ENCODE peak calls at places on chromosomes 11 and 22, in six cellular contexts. One of them, this sample, is unnamed.
A peak's percentile ranks its signal among the peaks of the same experiment; 100 is the strongest.

GRCh38 chr11:119774180-119774763 is 45.3 kb upstream of the NECTIN1 start:
- DNase-seq in IMR-90: peak; percentile 13
- DNase-seq in H1: no peak
- DNase-seq in mesendoderm: peak; percentile 72
- DNase-seq in H9: peak; percentile 52
- DNase-seq in neuronal stem cell: peak; percentile 68
- DNase-seq in this sample: peak; percentile 41

GRCh38 chr22:32717337-32718240 is 83.9 kb upstream of the TIMP3 start:
- DNase-seq in neuronal stem cell: no peak
- DNase-seq in H1: no peak
- DNase-seq in H9: no peak
- DNase-seq in mesendoderm: no peak
- DNase-seq in IMR-90: peak; percentile 84
- DNase-seq in this sample: peak; percentile 68

GRCh38 chr11:112321521-112322172 is 61.0 kb upstream of the PLET1 start:
- DNase-seq in neuronal stem cell: no peak
- DNase-seq in H1: no peak
- DNase-seq in mesendoderm: peak; percentile 58
- DNase-seq in H9: peak; percentile 54
- DNase-seq in IMR-90: peak; percentile 89
- DNase-seq in this sample: peak; percentile 90

GRCh38 chr22:48803993-48804810 is 1023.5 kb downstream of the BRD1 start:
- DNase-seq in mesendoderm: no peak
- DNase-seq in H9: no peak
- DNase-seq in H1: no peak
- DNase-seq in IMR-90: no peak
- DNase-seq in neuronal stem cell: no peak
- DNase-seq in this sample: no peak

GRCh38 chr11:7528514-7529049 is 14.8 kb downstream of the PPFIBP2 start:
- DNase-seq in H1: no peak
- DNase-seq in IMR-90: no peak
- DNase-seq in H9: no peak
- DNase-seq in mesendoderm: no peak
- DNase-seq in neuronal stem cell: no peak
- DNase-seq in this sample: no peak

GRCh38 chr11:22130462-22131053 is 62.3 kb upstream of the ANO5 start:
- DNase-seq in neuronal stem cell: peak; percentile 14
- DNase-seq in mesendoderm: peak; percentile 40
- DNase-seq in H1: peak; percentile 49
- DNase-seq in H9: no peak
- DNase-seq in IMR-90: no peak
- DNase-seq in this sample: no peak

GRCh38 chr22:49036513-49036912 is 791.2 kb downstream of the BRD1 start:
- DNase-seq in H1: no peak
- DNase-seq in IMR-90: no peak
- DNase-seq in H9: no peak
- DNase-seq in mesendoderm: no peak
- DNase-seq in neuronal stem cell: no peak
- DNase-seq in this sample: no peak

GRCh38 chr11:125772834-125773505 is 5.7 kb downstream of the PATE2 start:
- DNase-seq in H1: no peak
- DNase-seq in H9: no peak
- DNase-seq in mesendoderm: no peak
- DNase-seq in IMR-90: peak; percentile 63
- DNase-seq in neuronal stem cell: no peak
- DNase-seq in this sample: no peak

GRCh38 chr22:29004647-29005371 is 56.8 kb downstream of the C22orf31 start:
- DNase-seq in IMR-90: peak; percentile 15
- DNase-seq in neuronal stem cell: peak; percentile 88
- DNase-seq in mesendoderm: peak; percentile 94
- DNase-seq in H9: peak; percentile 80
- DNase-seq in H1: peak; percentile 75
- DNase-seq in this sample: peak; percentile 46

GRCh38 chr11:30919389-30920172 is 333.4 kb upstream of the MPPED2 start:
- DNase-seq in neuronal stem cell: no peak
- DNase-seq in mesendoderm: no peak
- DNase-seq in H1: no peak
- DNase-seq in H9: no peak
- DNase-seq in IMR-90: peak; percentile 39
- DNase-seq in this sample: peak; percentile 9

GRCh38 chr11:87295237-87295636 is 257.5 kb downstream of the TMEM135 start:
- DNase-seq in H9: no peak
- DNase-seq in neuronal stem cell: no peak
- DNase-seq in H1: no peak
- DNase-seq in IMR-90: no peak
- DNase-seq in mesendoderm: no peak
- DNase-seq in this sample: no peak

GRCh38 chr11:33214187-33214586 is 43.0 kb upstream of the HIPK3 start:
- DNase-seq in neuronal stem cell: no peak
- DNase-seq in H1: no peak
- DNase-seq in mesendoderm: no peak
- DNase-seq in H9: no peak
- DNase-seq in IMR-90: no peak
- DNase-seq in this sample: no peak

GRCh38 chr11:20544536-20545237 is 54.7 kb upstream of the SLC6A5 start:
- DNase-seq in mesendoderm: peak; percentile 78
- DNase-seq in neuronal stem cell: no peak
- DNase-seq in H1: no peak
- DNase-seq in H9: peak; percentile 40
- DNase-seq in IMR-90: no peak
- DNase-seq in this sample: no peak

GRCh38 chr22:21587803-21588611 is 20.5 kb downstream of the UBE2L3 start:
- DNase-seq in H9: no peak
- DNase-seq in mesendoderm: no peak
- DNase-seq in IMR-90: peak; percentile 67
- DNase-seq in H1: no peak
- DNase-seq in neuronal stem cell: no peak
- DNase-seq in this sample: peak; percentile 66

GRCh38 chr11:45079567-45079942 is 66.9 kb upstream of the PRDM11 start:
- DNase-seq in mesendoderm: no peak
- DNase-seq in neuronal stem cell: no peak
- DNase-seq in H9: no peak
- DNase-seq in H1: no peak
- DNase-seq in IMR-90: no peak
- DNase-seq in this sample: no peak

GRCh38 chr11:86176165-86176884 is 68.2 kb upstream of the EED start:
- DNase-seq in mesendoderm: no peak
- DNase-seq in IMR-90: peak; percentile 52
- DNase-seq in H1: no peak
- DNase-seq in H9: no peak
- DNase-seq in neuronal stem cell: no peak
- DNase-seq in this sample: no peak

GRCh38 chr22:48153726-48154125 is 1391.3 kb downstream of the TBC1D22A start:
- DNase-seq in neuronal stem cell: no peak
- DNase-seq in H1: no peak
- DNase-seq in mesendoderm: no peak
- DNase-seq in IMR-90: no peak
- DNase-seq in H9: no peak
- DNase-seq in this sample: no peak

GRCh38 chr22:17581631-17582030 is 18.3 kb downstream of the SLC25A18 start:
- DNase-seq in H9: peak; percentile 38
- DNase-seq in neuronal stem cell: no peak
- DNase-seq in mesendoderm: no peak
- DNase-seq in IMR-90: no peak
- DNase-seq in H1: no peak
- DNase-seq in this sample: no peak

GRCh38 chr11:17076517-17077239 is 789 bp downstream of the RPS13 start:
- DNase-seq in IMR-90: peak; percentile 2
- DNase-seq in neuronal stem cell: no peak
- DNase-seq in mesendoderm: peak; percentile 15
- DNase-seq in H1: no peak
- DNase-seq in H9: no peak
- DNase-seq in this sample: peak; percentile 44

GRCh38 chr22:44365832-44366231 is 53.1 kb upstream of the SHISAL1 start:
- DNase-seq in neuronal stem cell: no peak
- DNase-seq in mesendoderm: no peak
- DNase-seq in H9: no peak
- DNase-seq in H1: no peak
- DNase-seq in IMR-90: no peak
- DNase-seq in this sample: no peak

GRCh38 chr22:50250555-50251471 is at the start of gene HDAC10:
- DNase-seq in IMR-90: peak; percentile 74
- DNase-seq in neuronal stem cell: peak; percentile 83
- DNase-seq in H1: peak; percentile 92
- DNase-seq in mesendoderm: peak; percentile 90
- DNase-seq in H9: peak; percentile 86
- DNase-seq in this sample: peak; percentile 85

GRCh38 chr22:50242406-50242949 is 2.3 kb downstream of the TUBGCP6 start:
- DNase-seq in IMR-90: no peak
- DNase-seq in H9: no peak
- DNase-seq in H1: no peak
- DNase-seq in neuronal stem cell: no peak
- DNase-seq in mesendoderm: no peak
- DNase-seq in this sample: no peak

GRCh38 chr11:115886111-115886733 is 382.0 kb upstream of the CADM1 start:
- DNase-seq in neuronal stem cell: no peak
- DNase-seq in H1: no peak
- DNase-seq in IMR-90: no peak
- DNase-seq in H9: no peak
- DNase-seq in mesendoderm: peak; percentile 28
- DNase-seq in this sample: no peak

GRCh38 chr11:46293616-46294015 is 16.2 kb downstream of the CREB3L1 start:
- DNase-seq in mesendoderm: no peak
- DNase-seq in IMR-90: peak; percentile 98
- DNase-seq in H1: no peak
- DNase-seq in neuronal stem cell: no peak
- DNase-seq in H9: no peak
- DNase-seq in this sample: peak; percentile 95

GRCh38 chr22:31635638-31636306 is 26.2 kb downstream of the PISD start:
- DNase-seq in H9: no peak
- DNase-seq in IMR-90: no peak
- DNase-seq in neuronal stem cell: no peak
- DNase-seq in mesendoderm: no peak
- DNase-seq in H1: no peak
- DNase-seq in this sample: no peak

DNA sequence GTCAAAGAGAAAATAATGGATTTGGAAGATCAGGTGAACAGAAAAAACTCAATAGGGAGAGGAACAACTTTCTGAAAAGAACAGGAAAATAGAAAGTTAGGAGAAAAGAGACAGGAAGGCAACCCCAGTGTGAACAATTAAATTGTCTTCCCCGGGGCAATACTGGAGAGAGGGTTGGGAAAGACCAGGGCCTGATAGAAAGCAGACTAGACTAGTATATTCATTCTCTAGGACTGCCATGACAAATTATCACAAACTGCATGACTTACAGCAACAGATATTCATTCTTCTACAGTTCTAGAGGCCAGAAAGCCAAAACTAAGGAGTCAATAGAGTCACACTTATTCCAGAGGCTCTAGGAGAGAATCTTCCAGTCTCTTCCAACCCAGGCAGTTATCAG is 482.8 kb downstream of the SOX6 start:
- DNase-seq in H1: no peak
- DNase-seq in IMR-90: no peak
- DNase-seq in H9: no peak
- DNase-seq in mesendoderm: no peak
- DNase-seq in neuronal stem cell: no peak
- DNase-seq in this sample: no peak
- H2BK5ac ChIP-seq in H1: no peak overlapping the region
- H2BK5ac ChIP-seq in IMR-90: no peak overlapping the region
- H2BK5ac ChIP-seq in H9: no peak overlapping the region
- H2BK5ac ChIP-seq in mesendoderm: no peak overlapping the region
- H2BK5ac ChIP-seq in neuronal stem cell: no peak overlapping the region
- H2BK5ac ChIP-seq in this sample: no peak overlapping the region

GRCh38 chr11:106842134-106842533 is 176.1 kb downstream of the GUCY1A2 start:
- DNase-seq in IMR-90: no peak
- DNase-seq in H1: no peak
- DNase-seq in H9: no peak
- DNase-seq in mesendoderm: peak; percentile 7
- DNase-seq in neuronal stem cell: no peak
- DNase-seq in this sample: no peak

GRCh38 chr11:106840993-106841392 is 177.3 kb downstream of the GUCY1A2 start:
- DNase-seq in H1: no peak
- DNase-seq in H9: no peak
- DNase-seq in mesendoderm: peak; percentile 19
- DNase-seq in neuronal stem cell: no peak
- DNase-seq in IMR-90: no peak
- DNase-seq in this sample: no peak

GRCh38 chr11:106840146-106840545 is 178.1 kb downstream of the GUCY1A2 start:
- DNase-seq in H1: no peak
- DNase-seq in mesendoderm: no peak
- DNase-seq in H9: no peak
- DNase-seq in IMR-90: no peak
- DNase-seq in neuronal stem cell: no peak
- DNase-seq in this sample: no peak
- H3K4me1 ChIP-seq in H1: no peaks in the 10 kb centered on the region
- H3K4me1 ChIP-seq in mesendoderm: no peaks in the 10 kb centered on the region
- H3K4me1 ChIP-seq in H9: no peaks in the 10 kb centered on the region
- H3K4me1 ChIP-seq in IMR-90: no peaks in the 10 kb centered on the region
- H3K4me1 ChIP-seq in neuronal stem cell: no peaks in the 10 kb centered on the region
- H3K4me1 ChIP-seq in this sample: no peaks in the 10 kb centered on the region

DNA sequence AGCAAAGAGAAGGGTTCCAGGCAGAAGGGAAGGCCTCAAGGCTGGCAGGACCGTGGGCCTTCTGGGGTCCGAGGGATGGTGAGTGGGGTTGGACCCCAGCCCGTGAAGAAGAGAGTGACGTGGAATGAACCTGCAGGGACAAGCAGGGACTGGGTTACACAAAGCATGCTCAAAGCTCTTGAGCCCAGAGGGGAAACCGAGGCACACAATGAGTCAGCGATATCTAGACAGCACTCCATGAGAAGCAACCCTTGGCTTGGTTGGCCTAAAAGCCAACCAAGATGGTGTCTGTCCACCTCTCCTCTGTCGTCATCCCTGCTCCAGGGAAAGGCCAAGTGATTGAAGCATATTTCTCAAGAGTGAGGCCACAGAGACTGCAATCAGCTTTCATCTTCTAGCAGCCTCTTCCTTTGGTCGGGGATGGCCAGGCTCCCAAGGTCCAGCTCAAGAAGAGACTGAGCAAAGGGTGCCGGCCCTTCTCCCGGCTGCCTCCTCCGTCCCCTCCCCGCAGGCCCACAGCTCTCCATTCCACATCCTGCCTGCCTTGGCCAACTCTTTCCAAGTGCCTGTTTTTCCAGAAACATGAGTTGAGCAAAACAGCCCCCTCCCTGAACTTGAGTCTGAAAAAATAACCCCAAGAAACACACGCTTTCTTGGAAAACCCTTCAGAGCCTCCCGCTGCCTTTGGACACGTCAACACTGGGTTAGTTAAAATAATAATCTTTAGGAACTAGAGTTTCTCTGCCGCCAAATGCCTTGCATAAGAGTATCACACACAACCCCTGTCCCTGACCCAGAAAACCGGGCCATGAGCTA is 556.6 kb downstream of the MIAT start:
- DNase-seq in neuronal stem cell: no peak
- DNase-seq in H9: peak; percentile 9
- DNase-seq in IMR-90: peak; percentile 55
- DNase-seq in H1: no peak
- DNase-seq in mesendoderm: no peak
- DNase-seq in this sample: peak; percentile 70
- H2BK5ac ChIP-seq in neuronal stem cell: no peak overlapping the region
- H2BK5ac ChIP-seq in H9: no peak overlapping the region
- H2BK5ac ChIP-seq in IMR-90: no peak overlapping the region
- H2BK5ac ChIP-seq in H1: no peak overlapping the region
- H2BK5ac ChIP-seq in mesendoderm: no peak overlapping the region
- H2BK5ac ChIP-seq in this sample: no peak overlapping the region

DNA sequence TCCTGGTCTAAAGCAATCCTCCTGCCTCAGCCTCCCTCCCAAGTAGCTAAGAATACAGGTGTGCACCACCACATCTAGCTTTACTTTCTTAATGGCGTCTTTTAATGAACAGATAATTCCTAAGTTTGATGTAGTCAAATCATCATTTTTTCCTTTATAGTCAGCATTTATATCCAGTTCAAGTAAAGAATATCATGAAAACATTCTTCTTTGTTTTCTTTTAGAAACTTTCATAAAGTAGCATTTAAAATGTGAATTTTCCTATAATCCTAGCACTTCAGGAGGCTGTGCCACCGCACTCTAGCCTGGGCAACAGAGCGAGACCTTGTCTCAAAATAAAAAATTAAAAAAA is 61.6 kb downstream of the RBFOX2 start:
- DNase-seq in H1: no peak
- DNase-seq in neuronal stem cell: no peak
- DNase-seq in mesendoderm: no peak
- DNase-seq in IMR-90: no peak
- DNase-seq in H9: no peak
- DNase-seq in this sample: no peak
- H3K4me1 ChIP-seq in H1: peaks cover 3% of the 10 kb centered on the region
- H3K4me1 ChIP-seq in neuronal stem cell: peaks cover 24% of the 10 kb centered on the region
- H3K4me1 ChIP-seq in mesendoderm: no peaks in the 10 kb centered on the region
- H3K4me1 ChIP-seq in IMR-90: peaks cover 20% of the 10 kb centered on the region
- H3K4me1 ChIP-seq in H9: peaks cover 2% of the 10 kb centered on the region
- H3K4me1 ChIP-seq in this sample: peaks cover 4% of the 10 kb centered on the region